ENCODE peak calls at places on chromosome 1, in five cellular contexts. G is HEK293T, L is midbrain, Y is iris pigment epithelial cell, D is A549. C is an unnamed sample.
A peak's percentile ranks its signal among the peaks of the same experiment; 100 is the strongest.

GRCh38 chr1:158116311-158116710 is 64.4 kb upstream of the CD1D start:
- DNase-seq in G (no peak), L (no peak), Y (no peak), D (no peak), C (no peak)

GRCh38 chr1:54121482-54122130 is 31.2 kb downstream of the CDCP2 start:
- DNase-seq in G (peak; percentile 96), L (peak; percentile 69), Y (peak; percentile 72), D (peak; percentile 84), C (peak; percentile 62)

GRCh38 chr1:169945171-169945570 is 51.5 kb upstream of the SCYL3 start:
- DNase-seq in G (no peak), L (no peak), Y (no peak), D (no peak), C (no peak)

GRCh38 chr1:19645544-19646252 is 1.6 kb downstream of the NBL1 start:
- DNase-seq in G (no peak), L (no peak), Y (no peak), D (no peak), C (no peak)

GRCh38 chr1:84133479-84133878 is 10.6 kb upstream of the PRKACB start:
- DNase-seq in G (no peak), L (no peak), Y (no peak), D (no peak), C (no peak)

GRCh38 chr1:147167361-147167760 is 4.9 kb downstream of the PRKAB2 start:
- DNase-seq in G (no peak), L (no peak), Y (peak; percentile 98), D (peak; percentile 28), C (no peak)

GRCh38 chr1:205199090-205199930 is 12.2 kb downstream of the DSTYK start:
- DNase-seq in G (no peak), L (no peak), Y (peak; percentile 15), D (no peak), C (no peak)

GRCh38 chr1:25744140-25744581 is 55.8 kb upstream of the SELENON start:
- DNase-seq in G (peak; percentile 40), L (peak; percentile 62), Y (peak; percentile 56), D (peak; percentile 27), C (peak; percentile 63)